ENCODE peak calls at places on chromosome 6, in seven cellular contexts. One of them, this sample, is unnamed.

GRCh38 chr6:116518621-116519020 is 7.2 kb downstream of the CALHM5 start:
- DNase-seq in endothelial cell: no peak
- DNase-seq in posterior cingulate gyrus: no peak
- DNase-seq in heart right ventricle: no peak
- DNase-seq in activated naive CD4-positive, alpha-beta T cell treated with anti-CD3 and anti-CD28 coated beads, Interleukin-2, amount 50 U/mL, for 72 hours: no peak
- DNase-seq in NCI-H2081: no peak
- DNase-seq in stimulated activated CD8-positive, alpha-beta memory T cell treated with anti-CD3 and anti-CD28 coated beads, Interleukin-7, amount 100 ng/mL, for 1 hour: no peak
- DNase-seq in this sample: no peak

GRCh38 chr6:134902074-134902861 is 47.6 kb downstream of the ALDH8A1 start:
- DNase-seq in endothelial cell: no peak
- DNase-seq in posterior cingulate gyrus: no peak
- DNase-seq in heart right ventricle: no peak
- DNase-seq in activated naive CD4-positive, alpha-beta T cell treated with anti-CD3 and anti-CD28 coated beads, Interleukin-2, amount 50 U/mL, for 72 hours: no peak
- DNase-seq in NCI-H2081: no peak
- DNase-seq in stimulated activated CD8-positive, alpha-beta memory T cell treated with anti-CD3 and anti-CD28 coated beads, Interleukin-7, amount 100 ng/mL, for 1 hour: no peak
- DNase-seq in this sample: no peak

GRCh38 chr6:169302716-169303115 is 49.1 kb upstream of the THBS2 start:
- DNase-seq in endothelial cell: no peak
- DNase-seq in posterior cingulate gyrus: no peak
- DNase-seq in heart right ventricle: no peak
- DNase-seq in activated naive CD4-positive, alpha-beta T cell treated with anti-CD3 and anti-CD28 coated beads, Interleukin-2, amount 50 U/mL, for 72 hours: no peak
- DNase-seq in NCI-H2081: no peak
- DNase-seq in stimulated activated CD8-positive, alpha-beta memory T cell treated with anti-CD3 and anti-CD28 coated beads, Interleukin-7, amount 100 ng/mL, for 1 hour: no peak
- DNase-seq in this sample: no peak

GRCh38 chr6:129749749-129750120 is 39.8 kb upstream of the ARHGAP18 start:
- DNase-seq in endothelial cell: no peak
- DNase-seq in posterior cingulate gyrus: no peak
- DNase-seq in heart right ventricle: no peak
- DNase-seq in activated naive CD4-positive, alpha-beta T cell treated with anti-CD3 and anti-CD28 coated beads, Interleukin-2, amount 50 U/mL, for 72 hours: no peak
- DNase-seq in NCI-H2081: no peak
- DNase-seq in stimulated activated CD8-positive, alpha-beta memory T cell treated with anti-CD3 and anti-CD28 coated beads, Interleukin-7, amount 100 ng/mL, for 1 hour: no peak
- DNase-seq in this sample: peak

GRCh38 chr6:148538251-148539190 is 195.9 kb downstream of the SASH1 start:
- DNase-seq in endothelial cell: no peak
- DNase-seq in posterior cingulate gyrus: no peak
- DNase-seq in heart right ventricle: no peak
- DNase-seq in activated naive CD4-positive, alpha-beta T cell treated with anti-CD3 and anti-CD28 coated beads, Interleukin-2, amount 50 U/mL, for 72 hours: no peak
- DNase-seq in NCI-H2081: no peak
- DNase-seq in stimulated activated CD8-positive, alpha-beta memory T cell treated with anti-CD3 and anti-CD28 coated beads, Interleukin-7, amount 100 ng/mL, for 1 hour: no peak
- DNase-seq in this sample: no peak

GRCh38 chr6:157885876-157886275 is 62.8 kb downstream of the SNX9 start:
- DNase-seq in endothelial cell: no peak
- DNase-seq in posterior cingulate gyrus: no peak
- DNase-seq in heart right ventricle: no peak
- DNase-seq in activated naive CD4-positive, alpha-beta T cell treated with anti-CD3 and anti-CD28 coated beads, Interleukin-2, amount 50 U/mL, for 72 hours: no peak
- DNase-seq in NCI-H2081: no peak
- DNase-seq in stimulated activated CD8-positive, alpha-beta memory T cell treated with anti-CD3 and anti-CD28 coated beads, Interleukin-7, amount 100 ng/mL, for 1 hour: no peak
- DNase-seq in this sample: no peak

GRCh38 chr6:116557863-116558262 is 4.3 kb downstream of the CALHM4 start:
- DNase-seq in endothelial cell: no peak
- DNase-seq in posterior cingulate gyrus: no peak
- DNase-seq in heart right ventricle: peak
- DNase-seq in activated naive CD4-positive, alpha-beta T cell treated with anti-CD3 and anti-CD28 coated beads, Interleukin-2, amount 50 U/mL, for 72 hours: no peak
- DNase-seq in NCI-H2081: no peak
- DNase-seq in stimulated activated CD8-positive, alpha-beta memory T cell treated with anti-CD3 and anti-CD28 coated beads, Interleukin-7, amount 100 ng/mL, for 1 hour: no peak
- DNase-seq in this sample: no peak

GRCh38 chr6:3230275-3231212 is 3.1 kb upstream of the TUBB2B start:
- DNase-seq in endothelial cell: peak
- DNase-seq in posterior cingulate gyrus: no peak
- DNase-seq in heart right ventricle: no peak
- DNase-seq in activated naive CD4-positive, alpha-beta T cell treated with anti-CD3 and anti-CD28 coated beads, Interleukin-2, amount 50 U/mL, for 72 hours: no peak
- DNase-seq in NCI-H2081: peak
- DNase-seq in stimulated activated CD8-positive, alpha-beta memory T cell treated with anti-CD3 and anti-CD28 coated beads, Interleukin-7, amount 100 ng/mL, for 1 hour: no peak
- DNase-seq in this sample: no peak

GRCh38 chr6:157148391-157149323 is 174.7 kb downstream of the TMEM242 start:
- DNase-seq in endothelial cell: no peak
- DNase-seq in posterior cingulate gyrus: peak
- DNase-seq in heart right ventricle: peak
- DNase-seq in activated naive CD4-positive, alpha-beta T cell treated with anti-CD3 and anti-CD28 coated beads, Interleukin-2, amount 50 U/mL, for 72 hours: no peak
- DNase-seq in NCI-H2081: peak
- DNase-seq in stimulated activated CD8-positive, alpha-beta memory T cell treated with anti-CD3 and anti-CD28 coated beads, Interleukin-7, amount 100 ng/mL, for 1 hour: no peak
- DNase-seq in this sample: no peak

GRCh38 chr6:15937582-15937981 is 191.3 kb upstream of the MYLIP start:
- DNase-seq in endothelial cell: no peak
- DNase-seq in posterior cingulate gyrus: no peak
- DNase-seq in heart right ventricle: no peak
- DNase-seq in activated naive CD4-positive, alpha-beta T cell treated with anti-CD3 and anti-CD28 coated beads, Interleukin-2, amount 50 U/mL, for 72 hours: no peak
- DNase-seq in NCI-H2081: no peak
- DNase-seq in stimulated activated CD8-positive, alpha-beta memory T cell treated with anti-CD3 and anti-CD28 coated beads, Interleukin-7, amount 100 ng/mL, for 1 hour: no peak
- DNase-seq in this sample: peak

GRCh38 chr6:146887447-146888077 is 288.8 kb downstream of the ADGB start:
- DNase-seq in endothelial cell: no peak
- DNase-seq in posterior cingulate gyrus: no peak
- DNase-seq in heart right ventricle: no peak
- DNase-seq in activated naive CD4-positive, alpha-beta T cell treated with anti-CD3 and anti-CD28 coated beads, Interleukin-2, amount 50 U/mL, for 72 hours: no peak
- DNase-seq in NCI-H2081: no peak
- DNase-seq in stimulated activated CD8-positive, alpha-beta memory T cell treated with anti-CD3 and anti-CD28 coated beads, Interleukin-7, amount 100 ng/mL, for 1 hour: no peak
- DNase-seq in this sample: peak

GRCh38 chr6:21820442-21820841 is 226.9 kb downstream of the SOX4 start:
- DNase-seq in endothelial cell: no peak
- DNase-seq in posterior cingulate gyrus: no peak
- DNase-seq in heart right ventricle: no peak
- DNase-seq in activated naive CD4-positive, alpha-beta T cell treated with anti-CD3 and anti-CD28 coated beads, Interleukin-2, amount 50 U/mL, for 72 hours: no peak
- DNase-seq in NCI-H2081: no peak
- DNase-seq in stimulated activated CD8-positive, alpha-beta memory T cell treated with anti-CD3 and anti-CD28 coated beads, Interleukin-7, amount 100 ng/mL, for 1 hour: no peak
- DNase-seq in this sample: no peak

GRCh38 chr6:29547573-29547972 is 12.0 kb downstream of the UBD start:
- DNase-seq in endothelial cell: no peak
- DNase-seq in posterior cingulate gyrus: no peak
- DNase-seq in heart right ventricle: no peak
- DNase-seq in activated naive CD4-positive, alpha-beta T cell treated with anti-CD3 and anti-CD28 coated beads, Interleukin-2, amount 50 U/mL, for 72 hours: no peak
- DNase-seq in NCI-H2081: no peak
- DNase-seq in stimulated activated CD8-positive, alpha-beta memory T cell treated with anti-CD3 and anti-CD28 coated beads, Interleukin-7, amount 100 ng/mL, for 1 hour: no peak
- DNase-seq in this sample: no peak

GRCh38 chr6:20168668-20169633 is 43.3 kb downstream of the MBOAT1 start:
- DNase-seq in endothelial cell: no peak
- DNase-seq in posterior cingulate gyrus: no peak
- DNase-seq in heart right ventricle: peak
- DNase-seq in activated naive CD4-positive, alpha-beta T cell treated with anti-CD3 and anti-CD28 coated beads, Interleukin-2, amount 50 U/mL, for 72 hours: no peak
- DNase-seq in NCI-H2081: no peak
- DNase-seq in stimulated activated CD8-positive, alpha-beta memory T cell treated with anti-CD3 and anti-CD28 coated beads, Interleukin-7, amount 100 ng/mL, for 1 hour: no peak
- DNase-seq in this sample: peak

GRCh38 chr6:79810153-79810806 is 137.1 kb downstream of the ELOVL4 start:
- DNase-seq in endothelial cell: no peak
- DNase-seq in posterior cingulate gyrus: no peak
- DNase-seq in heart right ventricle: no peak
- DNase-seq in activated naive CD4-positive, alpha-beta T cell treated with anti-CD3 and anti-CD28 coated beads, Interleukin-2, amount 50 U/mL, for 72 hours: no peak
- DNase-seq in NCI-H2081: peak
- DNase-seq in stimulated activated CD8-positive, alpha-beta memory T cell treated with anti-CD3 and anti-CD28 coated beads, Interleukin-7, amount 100 ng/mL, for 1 hour: no peak
- DNase-seq in this sample: no peak

GRCh38 chr6:51292659-51293058 is 474.0 kb downstream of the TFAP2B start:
- DNase-seq in endothelial cell: no peak
- DNase-seq in posterior cingulate gyrus: no peak
- DNase-seq in heart right ventricle: no peak
- DNase-seq in activated naive CD4-positive, alpha-beta T cell treated with anti-CD3 and anti-CD28 coated beads, Interleukin-2, amount 50 U/mL, for 72 hours: no peak
- DNase-seq in NCI-H2081: no peak
- DNase-seq in stimulated activated CD8-positive, alpha-beta memory T cell treated with anti-CD3 and anti-CD28 coated beads, Interleukin-7, amount 100 ng/mL, for 1 hour: no peak
- DNase-seq in this sample: no peak